ENCODE peak calls at places on chromosomes 3 and 15, in six cellular contexts. A is A549, E is endothelial cell of umbilical vein, W is HepG2, U is K562, V is GM12878. H is an unnamed sample.

GRCh38 chr15:74381481-74381880 is 14.0 kb upstream of the CYP11A1 start:
- DNase-seq in A (no peak), E (no peak), W (no peak), U (no peak), V (no peak), H (no peak)

GRCh38 chr3:128497305-128498126 is 4.5 kb upstream of the GATA2 start:
- DNase-seq in A (peak), E (peak), W (no peak), U (peak), V (no peak), H (peak)

GRCh38 chr15:47726399-47726823 is 9.1 kb downstream of the SEMA6D start:
- DNase-seq in A (no peak), E (peak), W (no peak), U (no peak), V (no peak), H (no peak)

GRCh38 chr15:96978937-96979473 is 648.5 kb downstream of the NR2F2 start:
- DNase-seq in A (no peak), E (no peak), W (no peak), U (no peak), V (no peak), H (no peak)

GRCh38 chr3:136277634-136278033 is 27.5 kb downstream of the PCCB start:
- DNase-seq in A (no peak), E (no peak), W (no peak), U (no peak), V (no peak), H (no peak)

GRCh38 chr3:118842147-118842863 is 192.3 kb downstream of the IGSF11 start:
- DNase-seq in A (no peak), E (no peak), W (no peak), U (no peak), V (peak), H (peak)

GRCh38 chr3:46733026-46733800 is 15.5 kb upstream of the PRSS50 start:
- DNase-seq in A (no peak), E (no peak), W (no peak), U (no peak), V (no peak), H (peak)

GRCh38 chr3:140160553-140160952 is 225.6 kb downstream of the CLSTN2 start:
- DNase-seq in A (no peak), E (no peak), W (no peak), U (no peak), V (no peak), H (no peak)

GRCh38 chr3:81186412-81186811 is 575.0 kb downstream of the GBE1 start:
- DNase-seq in A (no peak), E (no peak), W (no peak), U (no peak), V (no peak), H (no peak)

GRCh38 chr15:36844453-36845094 is 255.8 kb downstream of the MEIS2 start:
- DNase-seq in A (no peak), E (peak), W (peak), U (no peak), V (no peak), H (no peak)

GRCh38 chr15:78933187-78934062 is 11.4 kb downstream of the CTSH start:
- DNase-seq in A (no peak), E (no peak), W (no peak), U (no peak), V (no peak), H (no peak)
- TF ChIP-seq MYC in A (no peak), E (no peak), W (no peak), U (no peak), V (no peak), H (no peak)

GRCh38 chr3:53650928-53651654 is 156.7 kb downstream of the CACNA1D start:
- DNase-seq in A (no peak), E (no peak), W (no peak), U (no peak), V (peak), H (no peak)
- TF ChIP-seq MYC in A (no peak), E (no peak), W (no peak), U (no peak), V (no peak), H (no peak)

GRCh38 chr3:25235471-25235870 is 192.6 kb upstream of the RARB start:
- DNase-seq in A (no peak), E (no peak), W (no peak), U (no peak), V (no peak), H (no peak)
- TF ChIP-seq MYC in A (no peak), E (no peak), W (no peak), U (no peak), V (no peak), H (no peak)

GRCh38 chr3:103006541-103006940 is 571.7 kb downstream of the ZPLD1 start:
- DNase-seq in A (no peak), E (no peak), W (no peak), U (no peak), V (no peak), H (no peak)

DNA sequence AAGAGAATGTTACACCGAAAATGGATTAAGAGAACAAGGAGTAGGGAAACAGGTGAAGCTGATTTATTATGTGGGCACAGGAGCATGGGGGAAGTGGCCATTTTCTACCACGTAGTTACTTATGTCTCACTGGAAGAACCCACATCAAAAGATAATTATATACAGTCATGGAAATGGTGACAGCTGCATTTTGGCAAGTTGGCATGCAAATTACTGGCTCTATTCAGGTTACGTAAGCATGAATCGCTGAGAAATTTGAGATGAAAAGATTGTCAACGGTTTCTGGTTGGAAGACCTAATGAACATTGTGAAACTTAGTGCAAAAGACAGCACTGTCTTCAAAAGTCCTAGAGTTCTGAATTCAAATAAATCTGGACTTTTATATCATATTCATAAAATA is 567.6 kb downstream of the ZPLD1 start:
- DNase-seq in A (no peak), E (no peak), W (no peak), U (no peak), V (no peak), H (peak)
- TF ChIP-seq MYC in A (no peak), E (no peak), W (no peak), U (no peak), V (no peak), H (no peak)

GRCh38 chr3:60079076-60079475 is 1029.3 kb upstream of the CFAP20DC start:
- DNase-seq in A (no peak), E (no peak), W (no peak), U (no peak), V (no peak), H (no peak)
- TF ChIP-seq MYC in A (no peak), E (no peak), W (no peak), U (no peak), V (no peak), H (no peak)

GRCh38 chr3:114645392-114645791 is 351.6 kb downstream of the TIGIT start:
- DNase-seq in A (no peak), E (no peak), W (peak), U (no peak), V (no peak), H (no peak)

GRCh38 chr3:114646521-114646920 is 352.7 kb downstream of the TIGIT start:
- DNase-seq in A (no peak), E (no peak), W (no peak), U (no peak), V (no peak), H (no peak)

GRCh38 chr3:114651555-114651954 is 357.7 kb downstream of the TIGIT start:
- DNase-seq in A (no peak), E (no peak), W (no peak), U (no peak), V (no peak), H (no peak)

GRCh38 chr3:114649331-114649730 is 355.5 kb downstream of the TIGIT start:
- DNase-seq in A (peak), E (peak), W (peak), U (no peak), V (no peak), H (peak)

DNA sequence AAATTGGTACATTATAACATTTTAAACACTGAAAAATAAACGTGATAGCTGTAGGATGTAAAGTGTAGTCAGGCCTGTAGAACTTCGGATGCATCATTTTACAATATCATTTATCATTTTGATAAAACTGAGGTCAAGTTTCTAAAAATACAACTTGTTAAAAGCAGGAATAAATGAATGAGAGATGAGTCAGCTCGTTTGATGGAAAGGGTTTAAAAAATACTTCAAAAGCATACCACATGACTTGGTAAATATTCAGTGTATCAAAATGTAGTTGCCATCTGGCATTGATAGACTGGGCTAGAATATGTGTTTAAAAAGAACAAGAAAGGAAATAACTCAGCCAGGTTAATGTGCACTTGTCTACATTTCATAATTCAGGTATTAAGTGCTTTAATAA is 357.0 kb downstream of the TIGIT start:
- DNase-seq in A (no peak), E (peak), W (peak), U (no peak), V (no peak), H (no peak)
- TF ChIP-seq MYC in A (no peak), E (no peak), W (no peak), U (no peak), V (no peak), H (no peak)

DNA sequence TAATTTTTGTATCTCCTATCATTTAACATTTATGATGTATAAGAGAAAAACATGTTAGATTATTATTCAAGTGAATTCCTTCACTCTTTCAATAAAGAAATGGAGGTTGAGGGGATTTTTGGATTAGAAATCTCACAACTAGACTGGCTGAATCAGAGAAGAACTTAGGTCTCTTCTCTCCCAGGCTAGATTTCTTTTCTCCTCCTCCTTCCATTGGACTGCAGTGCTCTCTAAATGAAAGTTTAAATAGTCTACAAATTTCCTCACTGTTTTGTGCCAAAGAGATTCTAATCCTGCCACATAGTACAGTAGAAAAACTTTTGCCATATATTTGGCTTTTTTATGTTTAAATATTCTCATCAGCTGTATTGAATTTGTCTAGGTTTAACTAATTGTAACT is 65.8 kb downstream of the ECT2 start:
- DNase-seq in A (no peak), E (no peak), W (no peak), U (no peak), V (no peak), H (no peak)
- TF ChIP-seq MYC in A (no peak), E (no peak), W (no peak), U (no peak), V (no peak), H (no peak)

GRCh38 chr3:71191031-71191482 is 392.5 kb downstream of the FOXP1 start:
- DNase-seq in A (no peak), E (no peak), W (peak), U (no peak), V (no peak), H (no peak)
- TF ChIP-seq MYC in A (no peak), E (no peak), W (no peak), U (no peak), V (no peak), H (no peak)

GRCh38 chr15:39935241-39935640 is 1.3 kb downstream of the EIF2AK4 start:
- DNase-seq in A (no peak), E (no peak), W (no peak), U (no peak), V (no peak), H (no peak)

GRCh38 chr15:39936187-39936586 is 2.3 kb downstream of the EIF2AK4 start:
- DNase-seq in A (no peak), E (peak), W (no peak), U (no peak), V (no peak), H (no peak)

GRCh38 chr15:39936681-39937080 is 2.8 kb downstream of the EIF2AK4 start:
- DNase-seq in A (no peak), E (no peak), W (no peak), U (no peak), V (no peak), H (no peak)

GRCh38 chr15:39931615-39932014 is 2.3 kb upstream of the EIF2AK4 start:
- DNase-seq in A (no peak), E (no peak), W (no peak), U (no peak), V (no peak), H (no peak)

DNA sequence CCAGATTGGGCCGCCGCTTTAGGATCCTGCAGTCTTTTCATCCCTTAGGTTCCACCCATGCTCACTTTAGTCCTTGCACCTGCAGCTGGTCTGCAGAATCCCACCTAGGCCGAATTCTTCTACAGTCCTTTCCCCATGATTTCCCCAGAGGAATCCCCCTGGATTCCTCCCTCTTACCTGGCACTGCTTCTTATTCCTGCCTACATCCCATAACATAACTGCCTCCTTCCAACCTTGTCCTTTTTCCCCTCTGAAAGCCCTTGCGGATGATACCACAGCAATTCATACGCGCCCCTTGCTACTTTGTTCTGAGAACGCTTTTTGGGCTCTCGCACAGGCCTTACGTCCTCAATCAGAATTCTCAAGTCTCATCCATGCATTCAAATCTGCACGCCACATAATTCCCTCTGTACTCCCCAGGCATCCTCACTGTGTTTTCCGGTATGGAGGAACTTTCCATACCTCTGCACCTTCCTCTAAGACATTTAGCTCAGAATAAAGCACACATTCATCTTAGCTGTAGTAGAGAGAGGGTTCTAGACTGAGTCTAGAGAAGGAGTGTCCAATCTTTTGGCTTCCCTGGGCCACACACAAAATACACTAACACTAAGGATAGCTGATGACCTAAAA is 615 bp downstream of the EIF2AK4 start:
- DNase-seq in A (no peak), E (peak), W (peak), U (no peak), V (no peak), H (peak)
- TF ChIP-seq MYC in A (no peak), E (no peak), W (no peak), U (no peak), V (no peak), H (no peak)